ENCODE peak calls at places on chromosomes 16 and 17, in eight cellular contexts. G is pancreas; E is HS-27A; X is NCI-H1436; U is activated CD4-positive, alpha-beta T cell treated with anti-CD3 and anti-CD28 coated beads, Interleukin-2, amount 10 ng/mL, durations not matched to agents 7 days and 5 days; S is A549; F is stimulated activated CD8-positive, alpha-beta memory T cell treated with anti-CD3 and anti-CD28 coated beads, Interleukin-7, amount 100 ng/mL, for 1 hour; J is HT-29. L is an unnamed sample.

GRCh38 chr17:4230142-4230541 is 33.6 kb downstream of the ANKFY1 start:
- DNase-seq in G (peak), E (peak), X (no peak), U (no peak), S (peak), F (no peak), J (peak), L (no peak)

GRCh38 chr17:69539781-69540319 is 125.4 kb downstream of the MAP2K6 start:
- DNase-seq in G (no peak), E (no peak), X (no peak), U (no peak), S (peak), F (no peak), J (peak), L (no peak)

GRCh38 chr17:35612924-35613521 is 25.9 kb downstream of the AP2B1 start:
- DNase-seq in G (peak), E (no peak), X (peak), U (peak), S (peak), F (no peak), J (peak), L (peak)

GRCh38 chr17:79985951-79986391 is 49.7 kb downstream of the TBC1D16 start:
- DNase-seq in G (no peak), E (no peak), X (no peak), U (no peak), S (no peak), F (no peak), J (no peak), L (no peak)

GRCh38 chr17:74442670-74443515 is 11.0 kb downstream of the GPRC5C start:
- DNase-seq in G (peak), E (no peak), X (peak), U (no peak), S (peak), F (no peak), J (peak), L (peak)

GRCh38 chr16:27676807-27677206 is 126.9 kb downstream of the KATNIP start:
- DNase-seq in G (no peak), E (no peak), X (no peak), U (no peak), S (no peak), F (no peak), J (no peak), L (no peak)

GRCh38 chr16:84054916-84055315 is 12.3 kb upstream of the SLC38A8 start:
- DNase-seq in G (no peak), E (no peak), X (no peak), U (no peak), S (no peak), F (no peak), J (no peak), L (no peak)

GRCh38 chr16:26569793-26570192 is 496.9 kb upstream of the C16orf82 start:
- DNase-seq in G (no peak), E (no peak), X (peak), U (peak), S (peak), F (no peak), J (peak), L (no peak)

GRCh38 chr17:72184805-72185204 is 64.0 kb downstream of the SOX9 start:
- DNase-seq in G (no peak), E (no peak), X (no peak), U (no peak), S (no peak), F (no peak), J (no peak), L (no peak)